ENCODE peak calls at places on chromosomes 5 and 9, in four cellular contexts. W is activated CD8-positive, alpha-beta memory T cell treated with anti-CD3 and anti-CD28 coated beads, Interleukin-2, amount 10 ng/mL, durations not matched to agents 7 days and 5 days; K is NCI-H1092 treated with DMSO at 0.1 percent for 48 hours; B is heart right ventricle. I is an unnamed sample.

GRCh38 chr5:125274938-125275759 is 528.7 kb upstream of the ZNF608 start:
- DNase-seq in W (no peak), K (peak), B (no peak), I (no peak)

GRCh38 chr9:2765250-2765880 is 48.1 kb downstream of the KCNV2 start:
- DNase-seq in W (no peak), K (no peak), B (no peak), I (no peak)

GRCh38 chr9:105620996-105621395 is 41.3 kb upstream of the TAL2 start:
- DNase-seq in K (no peak), B (no peak), W (no peak), I (no peak)

GRCh38 chr9:136409557-136410455 is 608 bp downstream of the ENTR1 start:
- DNase-seq in W (peak), B (no peak), K (peak), I (peak)

GRCh38 chr5:78760411-78761169 is 112.0 kb upstream of the LHFPL2 start:
- DNase-seq in K (no peak), B (no peak), W (no peak), I (peak)

GRCh38 chr9:97873877-97874276 is 20.9 kb downstream of the FOXE1 start:
- DNase-seq in W (no peak), K (no peak), B (no peak), I (peak)

GRCh38 chr5:135367070-135367469 is 32.0 kb downstream of the MACROH2A1 start:
- DNase-seq in W (no peak), K (no peak), B (no peak), I (no peak)

GRCh38 chr9:72791436-72791835 is 161.4 kb downstream of the ALDH1A1 start:
- DNase-seq in W (no peak), K (no peak), B (no peak), I (no peak)

GRCh38 chr5:133246376-133247144 is 194.7 kb downstream of the HSPA4 start:
- DNase-seq in K (no peak), B (no peak), W (no peak), I (no peak)

GRCh38 chr5:95641803-95642220 is 4.8 kb upstream of the RFESD start:
- DNase-seq in W (no peak), K (no peak), B (no peak), I (no peak)

I was measured in ACHN.